ENCODE peak calls at places on chromosomes 1 and 21, in seven cellular contexts. One of them, this sample, is unnamed.

GRCh38 chr1:57431400-57431799 is 7.5 kb upstream of the DAB1 start:
- DNase-seq in NCI-H2081: no peak
- DNase-seq in Daoy: no peak
- DNase-seq in hypothalamus: no peak
- DNase-seq in CD8-positive, alpha-beta memory T cell: no peak
- DNase-seq in activated CD4-positive, alpha-beta T cell treated with anti-CD3 and anti-CD28 coated beads, Interleukin-2, amount 10 ng/mL, durations not matched to agents 7 days and 5 days: no peak
- DNase-seq in NCI-H774: no peak
- DNase-seq in this sample: no peak

GRCh38 chr1:8075511-8076051 is 49.5 kb upstream of the ERRFI1 start:
- DNase-seq in NCI-H2081: no peak
- DNase-seq in Daoy: no peak
- DNase-seq in hypothalamus: no peak
- DNase-seq in CD8-positive, alpha-beta memory T cell: no peak
- DNase-seq in activated CD4-positive, alpha-beta T cell treated with anti-CD3 and anti-CD28 coated beads, Interleukin-2, amount 10 ng/mL, durations not matched to agents 7 days and 5 days: no peak
- DNase-seq in NCI-H774: no peak
- DNase-seq in this sample: no peak

GRCh38 chr1:230851291-230851691 is 17.0 kb downstream of the C1orf198 start:
- DNase-seq in NCI-H2081: no peak
- DNase-seq in Daoy: no peak
- DNase-seq in hypothalamus: no peak
- DNase-seq in CD8-positive, alpha-beta memory T cell: no peak
- DNase-seq in activated CD4-positive, alpha-beta T cell treated with anti-CD3 and anti-CD28 coated beads, Interleukin-2, amount 10 ng/mL, durations not matched to agents 7 days and 5 days: no peak
- DNase-seq in NCI-H774: no peak
- DNase-seq in this sample: no peak

GRCh38 chr1:216688127-216688657 is 35.0 kb downstream of the ESRRG start:
- DNase-seq in NCI-H2081: no peak
- DNase-seq in Daoy: no peak
- DNase-seq in hypothalamus: no peak
- DNase-seq in CD8-positive, alpha-beta memory T cell: no peak
- DNase-seq in activated CD4-positive, alpha-beta T cell treated with anti-CD3 and anti-CD28 coated beads, Interleukin-2, amount 10 ng/mL, durations not matched to agents 7 days and 5 days: no peak
- DNase-seq in NCI-H774: no peak
- DNase-seq in this sample: no peak

GRCh38 chr1:155694167-155694566 is 5.3 kb downstream of the DAP3 start:
- DNase-seq in NCI-H2081: peak
- DNase-seq in Daoy: no peak
- DNase-seq in hypothalamus: no peak
- DNase-seq in CD8-positive, alpha-beta memory T cell: no peak
- DNase-seq in activated CD4-positive, alpha-beta T cell treated with anti-CD3 and anti-CD28 coated beads, Interleukin-2, amount 10 ng/mL, durations not matched to agents 7 days and 5 days: no peak
- DNase-seq in NCI-H774: no peak
- DNase-seq in this sample: no peak

GRCh38 chr1:37157634-37158033 is 123.3 kb upstream of the GRIK3 start:
- DNase-seq in NCI-H2081: no peak
- DNase-seq in Daoy: no peak
- DNase-seq in hypothalamus: no peak
- DNase-seq in CD8-positive, alpha-beta memory T cell: no peak
- DNase-seq in activated CD4-positive, alpha-beta T cell treated with anti-CD3 and anti-CD28 coated beads, Interleukin-2, amount 10 ng/mL, durations not matched to agents 7 days and 5 days: no peak
- DNase-seq in NCI-H774: no peak
- DNase-seq in this sample: no peak

GRCh38 chr1:26838474-26839338 is 12.2 kb downstream of the ZDHHC18 start:
- DNase-seq in NCI-H2081: no peak
- DNase-seq in Daoy: no peak
- DNase-seq in hypothalamus: no peak
- DNase-seq in CD8-positive, alpha-beta memory T cell: peak
- DNase-seq in activated CD4-positive, alpha-beta T cell treated with anti-CD3 and anti-CD28 coated beads, Interleukin-2, amount 10 ng/mL, durations not matched to agents 7 days and 5 days: no peak
- DNase-seq in NCI-H774: no peak
- DNase-seq in this sample: no peak

GRCh38 chr1:24726741-24727140 is 18.5 kb upstream of the CLIC4 start:
- DNase-seq in NCI-H2081: no peak
- DNase-seq in Daoy: no peak
- DNase-seq in hypothalamus: no peak
- DNase-seq in CD8-positive, alpha-beta memory T cell: no peak
- DNase-seq in activated CD4-positive, alpha-beta T cell treated with anti-CD3 and anti-CD28 coated beads, Interleukin-2, amount 10 ng/mL, durations not matched to agents 7 days and 5 days: no peak
- DNase-seq in NCI-H774: no peak
- DNase-seq in this sample: no peak

GRCh38 chr1:19682901-19683300 is 18.2 kb downstream of the HTR6 start:
- DNase-seq in NCI-H2081: no peak
- DNase-seq in Daoy: no peak
- DNase-seq in hypothalamus: no peak
- DNase-seq in CD8-positive, alpha-beta memory T cell: no peak
- DNase-seq in activated CD4-positive, alpha-beta T cell treated with anti-CD3 and anti-CD28 coated beads, Interleukin-2, amount 10 ng/mL, durations not matched to agents 7 days and 5 days: no peak
- DNase-seq in NCI-H774: no peak
- DNase-seq in this sample: no peak

GRCh38 chr1:178613271-178613945 is 100.5 kb downstream of the TEX35 start:
- DNase-seq in NCI-H2081: no peak
- DNase-seq in Daoy: no peak
- DNase-seq in hypothalamus: no peak
- DNase-seq in CD8-positive, alpha-beta memory T cell: no peak
- DNase-seq in activated CD4-positive, alpha-beta T cell treated with anti-CD3 and anti-CD28 coated beads, Interleukin-2, amount 10 ng/mL, durations not matched to agents 7 days and 5 days: no peak
- DNase-seq in NCI-H774: no peak
- DNase-seq in this sample: no peak

GRCh38 chr21:45351526-45352275 is 53.3 kb upstream of the COL18A1 start:
- DNase-seq in NCI-H2081: no peak
- DNase-seq in Daoy: no peak
- DNase-seq in hypothalamus: no peak
- DNase-seq in CD8-positive, alpha-beta memory T cell: no peak
- DNase-seq in activated CD4-positive, alpha-beta T cell treated with anti-CD3 and anti-CD28 coated beads, Interleukin-2, amount 10 ng/mL, durations not matched to agents 7 days and 5 days: no peak
- DNase-seq in NCI-H774: no peak
- DNase-seq in this sample: no peak

GRCh38 chr1:218345673-218346390 is 696 bp downstream of the TGFB2 start:
- DNase-seq in NCI-H2081: peak
- DNase-seq in Daoy: peak
- DNase-seq in hypothalamus: peak
- DNase-seq in CD8-positive, alpha-beta memory T cell: no peak
- DNase-seq in activated CD4-positive, alpha-beta T cell treated with anti-CD3 and anti-CD28 coated beads, Interleukin-2, amount 10 ng/mL, durations not matched to agents 7 days and 5 days: peak
- DNase-seq in NCI-H774: peak
- DNase-seq in this sample: no peak

GRCh38 chr1:231194843-231195516 is 33.1 kb downstream of the TRIM67 start:
- DNase-seq in NCI-H2081: no peak
- DNase-seq in Daoy: peak
- DNase-seq in hypothalamus: no peak
- DNase-seq in CD8-positive, alpha-beta memory T cell: no peak
- DNase-seq in activated CD4-positive, alpha-beta T cell treated with anti-CD3 and anti-CD28 coated beads, Interleukin-2, amount 10 ng/mL, durations not matched to agents 7 days and 5 days: no peak
- DNase-seq in NCI-H774: no peak
- DNase-seq in this sample: no peak

GRCh38 chr1:22880174-22880601 is 92.5 kb downstream of the LACTBL1 start:
- DNase-seq in NCI-H2081: no peak
- DNase-seq in Daoy: peak
- DNase-seq in hypothalamus: no peak
- DNase-seq in CD8-positive, alpha-beta memory T cell: no peak
- DNase-seq in activated CD4-positive, alpha-beta T cell treated with anti-CD3 and anti-CD28 coated beads, Interleukin-2, amount 10 ng/mL, durations not matched to agents 7 days and 5 days: no peak
- DNase-seq in NCI-H774: no peak
- DNase-seq in this sample: no peak

GRCh38 chr1:192905049-192905448 is 96.2 kb downstream of the RGS2 start:
- DNase-seq in NCI-H2081: no peak
- DNase-seq in Daoy: no peak
- DNase-seq in hypothalamus: no peak
- DNase-seq in CD8-positive, alpha-beta memory T cell: no peak
- DNase-seq in activated CD4-positive, alpha-beta T cell treated with anti-CD3 and anti-CD28 coated beads, Interleukin-2, amount 10 ng/mL, durations not matched to agents 7 days and 5 days: no peak
- DNase-seq in NCI-H774: no peak
- DNase-seq in this sample: no peak

GRCh38 chr1:220886470-220887201 is 7.4 kb downstream of the HLX start:
- DNase-seq in NCI-H2081: no peak
- DNase-seq in Daoy: no peak
- DNase-seq in hypothalamus: no peak
- DNase-seq in CD8-positive, alpha-beta memory T cell: no peak
- DNase-seq in activated CD4-positive, alpha-beta T cell treated with anti-CD3 and anti-CD28 coated beads, Interleukin-2, amount 10 ng/mL, durations not matched to agents 7 days and 5 days: no peak
- DNase-seq in NCI-H774: no peak
- DNase-seq in this sample: no peak

GRCh38 chr1:180041587-180041986 is 87.0 kb downstream of the CEP350 start:
- DNase-seq in NCI-H2081: no peak
- DNase-seq in Daoy: no peak
- DNase-seq in hypothalamus: no peak
- DNase-seq in CD8-positive, alpha-beta memory T cell: no peak
- DNase-seq in activated CD4-positive, alpha-beta T cell treated with anti-CD3 and anti-CD28 coated beads, Interleukin-2, amount 10 ng/mL, durations not matched to agents 7 days and 5 days: no peak
- DNase-seq in NCI-H774: no peak
- DNase-seq in this sample: no peak

GRCh38 chr1:53375440-53375839 is 47.6 kb upstream of the LRP8 start:
- DNase-seq in NCI-H2081: no peak
- DNase-seq in Daoy: no peak
- DNase-seq in hypothalamus: no peak
- DNase-seq in CD8-positive, alpha-beta memory T cell: no peak
- DNase-seq in activated CD4-positive, alpha-beta T cell treated with anti-CD3 and anti-CD28 coated beads, Interleukin-2, amount 10 ng/mL, durations not matched to agents 7 days and 5 days: no peak
- DNase-seq in NCI-H774: no peak
- DNase-seq in this sample: no peak

GRCh38 chr21:31340942-31341487 is 3.0 kb downstream of the TIAM1 start:
- DNase-seq in NCI-H2081: no peak
- DNase-seq in Daoy: no peak
- DNase-seq in hypothalamus: no peak
- DNase-seq in CD8-positive, alpha-beta memory T cell: no peak
- DNase-seq in activated CD4-positive, alpha-beta T cell treated with anti-CD3 and anti-CD28 coated beads, Interleukin-2, amount 10 ng/mL, durations not matched to agents 7 days and 5 days: no peak
- DNase-seq in NCI-H774: no peak
- DNase-seq in this sample: no peak

GRCh38 chr1:170669586-170670332 is 5.8 kb downstream of the PRRX1 start:
- DNase-seq in NCI-H2081: no peak
- DNase-seq in Daoy: no peak
- DNase-seq in hypothalamus: no peak
- DNase-seq in CD8-positive, alpha-beta memory T cell: no peak
- DNase-seq in activated CD4-positive, alpha-beta T cell treated with anti-CD3 and anti-CD28 coated beads, Interleukin-2, amount 10 ng/mL, durations not matched to agents 7 days and 5 days: no peak
- DNase-seq in NCI-H774: no peak
- DNase-seq in this sample: no peak

GRCh38 chr1:208209896-208210589 is 34.1 kb downstream of the PLXNA2 start:
- DNase-seq in NCI-H2081: no peak
- DNase-seq in Daoy: no peak
- DNase-seq in hypothalamus: no peak
- DNase-seq in CD8-positive, alpha-beta memory T cell: no peak
- DNase-seq in activated CD4-positive, alpha-beta T cell treated with anti-CD3 and anti-CD28 coated beads, Interleukin-2, amount 10 ng/mL, durations not matched to agents 7 days and 5 days: no peak
- DNase-seq in NCI-H774: no peak
- DNase-seq in this sample: no peak

GRCh38 chr1:64245495-64245894 is 42.1 kb downstream of the UBE2U start:
- DNase-seq in NCI-H2081: no peak
- DNase-seq in Daoy: no peak
- DNase-seq in hypothalamus: no peak
- DNase-seq in CD8-positive, alpha-beta memory T cell: no peak
- DNase-seq in activated CD4-positive, alpha-beta T cell treated with anti-CD3 and anti-CD28 coated beads, Interleukin-2, amount 10 ng/mL, durations not matched to agents 7 days and 5 days: no peak
- DNase-seq in NCI-H774: no peak
- DNase-seq in this sample: no peak

GRCh38 chr1:168324745-168325425 is 44.2 kb downstream of the TBX19 start:
- DNase-seq in NCI-H2081: no peak
- DNase-seq in Daoy: no peak
- DNase-seq in hypothalamus: no peak
- DNase-seq in CD8-positive, alpha-beta memory T cell: no peak
- DNase-seq in activated CD4-positive, alpha-beta T cell treated with anti-CD3 and anti-CD28 coated beads, Interleukin-2, amount 10 ng/mL, durations not matched to agents 7 days and 5 days: no peak
- DNase-seq in NCI-H774: no peak
- DNase-seq in this sample: no peak

GRCh38 chr1:69244211-69244610 is 323.5 kb upstream of the LRRC7 start:
- DNase-seq in NCI-H2081: no peak
- DNase-seq in Daoy: no peak
- DNase-seq in hypothalamus: no peak
- DNase-seq in CD8-positive, alpha-beta memory T cell: no peak
- DNase-seq in activated CD4-positive, alpha-beta T cell treated with anti-CD3 and anti-CD28 coated beads, Interleukin-2, amount 10 ng/mL, durations not matched to agents 7 days and 5 days: no peak
- DNase-seq in NCI-H774: no peak
- DNase-seq in this sample: no peak

GRCh38 chr1:220824031-220824989 is 37.6 kb downstream of the MTARC1 start:
- DNase-seq in NCI-H2081: no peak
- DNase-seq in Daoy: no peak
- DNase-seq in hypothalamus: no peak
- DNase-seq in CD8-positive, alpha-beta memory T cell: no peak
- DNase-seq in activated CD4-positive, alpha-beta T cell treated with anti-CD3 and anti-CD28 coated beads, Interleukin-2, amount 10 ng/mL, durations not matched to agents 7 days and 5 days: no peak
- DNase-seq in NCI-H774: no peak
- DNase-seq in this sample: no peak

GRCh38 chr1:41641483-41641829 is 157.0 kb upstream of the EDN2 start:
- DNase-seq in NCI-H2081: no peak
- DNase-seq in Daoy: no peak
- DNase-seq in hypothalamus: no peak
- DNase-seq in CD8-positive, alpha-beta memory T cell: no peak
- DNase-seq in activated CD4-positive, alpha-beta T cell treated with anti-CD3 and anti-CD28 coated beads, Interleukin-2, amount 10 ng/mL, durations not matched to agents 7 days and 5 days: no peak
- DNase-seq in NCI-H774: no peak
- DNase-seq in this sample: no peak

GRCh38 chr1:21099869-21100131 is 76.9 kb downstream of the EIF4G3 start:
- DNase-seq in NCI-H2081: no peak
- DNase-seq in Daoy: no peak
- DNase-seq in hypothalamus: no peak
- DNase-seq in CD8-positive, alpha-beta memory T cell: no peak
- DNase-seq in activated CD4-positive, alpha-beta T cell treated with anti-CD3 and anti-CD28 coated beads, Interleukin-2, amount 10 ng/mL, durations not matched to agents 7 days and 5 days: no peak
- DNase-seq in NCI-H774: no peak
- DNase-seq in this sample: no peak

GRCh38 chr1:216805233-216805632 is 82.0 kb upstream of the ESRRG start:
- DNase-seq in NCI-H2081: no peak
- DNase-seq in Daoy: peak
- DNase-seq in hypothalamus: no peak
- DNase-seq in CD8-positive, alpha-beta memory T cell: no peak
- DNase-seq in activated CD4-positive, alpha-beta T cell treated with anti-CD3 and anti-CD28 coated beads, Interleukin-2, amount 10 ng/mL, durations not matched to agents 7 days and 5 days: no peak
- DNase-seq in NCI-H774: no peak
- DNase-seq in this sample: peak

GRCh38 chr1:25875856-25876692 is 566 bp upstream of the PAQR7 start:
- DNase-seq in NCI-H2081: no peak
- DNase-seq in Daoy: no peak
- DNase-seq in hypothalamus: no peak
- DNase-seq in CD8-positive, alpha-beta memory T cell: no peak
- DNase-seq in activated CD4-positive, alpha-beta T cell treated with anti-CD3 and anti-CD28 coated beads, Interleukin-2, amount 10 ng/mL, durations not matched to agents 7 days and 5 days: no peak
- DNase-seq in NCI-H774: no peak
- DNase-seq in this sample: no peak

GRCh38 chr1:178862864-178863263 is 8.0 kb downstream of the ANGPTL1 start:
- DNase-seq in NCI-H2081: no peak
- DNase-seq in Daoy: no peak
- DNase-seq in hypothalamus: no peak
- DNase-seq in CD8-positive, alpha-beta memory T cell: no peak
- DNase-seq in activated CD4-positive, alpha-beta T cell treated with anti-CD3 and anti-CD28 coated beads, Interleukin-2, amount 10 ng/mL, durations not matched to agents 7 days and 5 days: no peak
- DNase-seq in NCI-H774: no peak
- DNase-seq in this sample: no peak

GRCh38 chr1:62040450-62040849 is 154.2 kb upstream of the L1TD1 start:
- DNase-seq in NCI-H2081: no peak
- DNase-seq in Daoy: no peak
- DNase-seq in hypothalamus: no peak
- DNase-seq in CD8-positive, alpha-beta memory T cell: no peak
- DNase-seq in activated CD4-positive, alpha-beta T cell treated with anti-CD3 and anti-CD28 coated beads, Interleukin-2, amount 10 ng/mL, durations not matched to agents 7 days and 5 days: no peak
- DNase-seq in NCI-H774: no peak
- DNase-seq in this sample: no peak

This sample was measured in SHP77.